ENCODE peak calls at places on chromosome X, in eight cellular contexts. D is ascending aorta, U is astrocyte of the spinal cord, J is epithelial cell of esophagus, C is SK-N-SH, B is GM13977, H is pancreas, T is sigmoid colon. M is an unnamed sample.

GRCh38 chrX:155334486-155335316 is at the start of gene CLIC2:
- DNase-seq in U (peak), D (no peak), J (peak), H (no peak), C (no peak), T (no peak), B (no peak), M (no peak)

GRCh38 chrX:153064061-153064460 is 7.8 kb downstream of the PNMA3 start:
- DNase-seq in D (no peak), C (peak), U (no peak), T (no peak), H (no peak), B (no peak), J (no peak), M (no peak)

GRCh38 chrX:16828126-16828908 is 41.8 kb downstream of the RBBP7 start:
- DNase-seq in T (peak), J (peak), U (peak), C (no peak), B (no peak), H (no peak), D (peak), M (no peak)

GRCh38 chrX:116378961-116379360 is 57.4 kb upstream of the SLC6A14 start:
- DNase-seq in D (no peak), T (no peak), B (no peak), H (no peak), U (no peak), J (peak), C (no peak), M (no peak)

GRCh38 chrX:614136-614535 is 16.5 kb upstream of the SHOX start:
- DNase-seq in B (peak), C (no peak), H (no peak), J (no peak), D (no peak), T (no peak), U (no peak), M (no peak)

GRCh38 chrX:13215729-13216128 is 104.1 kb downstream of the ATXN3L start:
- DNase-seq in U (peak), T (no peak), D (no peak), B (no peak), H (no peak), C (no peak), J (no peak), M (no peak)

GRCh38 chrX:150546711-150547153 is 21.7 kb upstream of the MTM1 start:
- DNase-seq in U (no peak), H (no peak), D (no peak), C (no peak), T (no peak), J (no peak), B (no peak), M (no peak)

GRCh38 chrX:51461053-51462050 is 35.0 kb downstream of the NUDT11 start:
- DNase-seq in D (no peak), T (no peak), H (no peak), B (peak), J (peak), C (peak), U (peak), M (no peak)

GRCh38 chrX:74453178-74453577 is 31.9 kb downstream of the SLC16A2 start:
- DNase-seq in T (no peak), J (peak), D (no peak), C (no peak), H (no peak), U (no peak), B (no peak), M (no peak)

GRCh38 chrX:44247468-44247867 is 96.0 kb downstream of the EFHC2 start:
- DNase-seq in C (no peak), D (no peak), B (no peak), T (no peak), H (no peak), J (no peak), U (no peak), M (no peak)

GRCh38 chrX:44241551-44241950 is 101.9 kb downstream of the EFHC2 start:
- DNase-seq in D (no peak), J (no peak), T (no peak), B (no peak), C (no peak), H (no peak), U (no peak), M (no peak)

GRCh38 chrX:44245730-44246129 is 97.7 kb downstream of the EFHC2 start:
- DNase-seq in B (no peak), U (no peak), J (no peak), D (no peak), T (no peak), C (no peak), H (no peak), M (no peak)

GRCh38 chrX:44246826-44247225 is 96.6 kb downstream of the EFHC2 start:
- DNase-seq in C (no peak), T (no peak), B (no peak), H (no peak), U (no peak), D (no peak), J (no peak), M (no peak)

GRCh38 chrX:44244008-44244407 is 99.5 kb downstream of the EFHC2 start:
- DNase-seq in B (no peak), U (peak), J (peak), D (no peak), C (peak), H (no peak), T (no peak), M (no peak)
- TF ChIP-seq CTCF in B (peak), U (peak), J (peak), D (peak), C (peak), H (peak), T (no peak), M (peak)

DNA sequence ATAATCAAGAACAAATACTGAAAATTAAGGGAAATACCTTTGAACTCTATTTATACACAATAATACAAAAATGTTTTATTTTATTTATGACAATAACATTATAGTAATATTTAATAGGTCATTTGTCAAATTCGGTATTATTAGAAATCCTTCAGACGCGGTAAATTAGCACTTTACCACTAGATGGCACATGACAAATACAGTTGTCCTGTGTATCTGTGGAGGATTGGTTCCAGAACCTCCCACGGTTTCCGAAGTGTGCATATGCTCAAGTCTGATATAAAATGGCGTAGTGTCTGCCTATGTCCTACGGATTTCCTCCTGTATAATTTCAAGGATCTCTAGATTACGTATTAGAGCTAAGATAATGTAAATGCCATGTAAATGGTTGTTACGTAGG is 8.1 kb upstream of the LINC00632 start:
- DNase-seq in H (no peak), C (peak), J (peak), U (peak), B (no peak), D (no peak), T (no peak), M (no peak)
- TF ChIP-seq CTCF in H (peak), C (peak), J (no peak), U (peak), B (peak), D (peak), T (no peak), M (peak)

DNA sequence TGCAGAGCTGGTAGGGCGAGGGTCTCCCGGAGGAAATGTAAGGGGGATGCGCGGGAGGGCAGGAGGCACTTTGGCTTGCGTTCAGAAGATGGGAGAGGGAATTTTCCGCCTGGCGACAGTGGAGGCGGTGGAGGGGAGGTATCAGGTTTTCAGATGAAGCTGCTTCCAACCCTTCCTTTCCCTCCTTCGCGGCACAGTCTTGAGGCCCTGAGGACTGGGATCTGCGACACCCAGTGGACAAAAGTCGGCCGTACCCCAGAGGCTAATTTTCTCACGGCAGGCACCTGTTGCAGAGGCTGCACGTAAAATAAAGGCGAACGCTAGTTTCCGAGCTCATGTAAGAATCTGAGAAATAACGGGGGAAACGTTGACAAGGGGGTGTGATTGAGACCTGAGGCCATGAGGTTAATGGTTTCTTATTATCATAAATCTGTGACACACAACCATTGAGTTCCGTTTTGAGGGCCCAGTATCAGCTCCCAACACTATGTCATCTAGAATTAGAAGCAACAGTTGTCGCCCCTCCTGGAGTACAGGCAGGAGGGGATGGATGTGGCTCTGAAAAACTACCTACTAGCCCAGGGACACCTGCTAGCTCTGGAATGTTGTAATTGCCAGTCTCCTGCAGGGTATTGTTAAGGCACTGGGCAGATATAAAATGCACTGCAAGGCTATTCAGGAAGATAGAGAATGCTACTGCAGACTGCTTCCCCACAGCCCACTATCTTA is 1.1 kb downstream of the ZCCHC18 start:
- DNase-seq in H (peak), T (peak), B (peak), D (peak), C (peak), J (peak), U (peak), M (peak)
- TF ChIP-seq CTCF in H (peak), T (no peak), B (peak), D (peak), C (peak), J (peak), U (peak), M (peak)

GRCh38 chrX:19593684-19594083 is 78.4 kb upstream of the MAP3K15 start:
- DNase-seq in J (peak), T (no peak), H (no peak), C (peak), U (peak), D (no peak), B (no peak), M (no peak)
- TF ChIP-seq CTCF in J (peak), T (no peak), H (no peak), C (peak), U (peak), D (peak), B (peak), M (peak)